ENCODE peak calls at places on chromosome 21, in five cellular contexts. F is A549; Q is lower lobe of right lung; B is CD8-positive, alpha-beta T cell; L is adipocyte. U is an unnamed sample.

GRCh38 chr21:26124421-26124833 is 46.1 kb downstream of the APP start:
- DNase-seq in L (no peak), B (no peak), F (no peak), Q (no peak), U (no peak)

GRCh38 chr21:42563261-42564045 is 49.8 kb downstream of the SLC37A1 start:
- DNase-seq in Q (peak; percentile 38), F (no peak), B (no peak), L (no peak), U (no peak)

GRCh38 chr21:34881894-34882371 is 167.2 kb downstream of the RUNX1 start:
- DNase-seq in F (no peak), Q (no peak), L (peak; percentile 88), B (no peak), U (no peak)

GRCh38 chr21:26177741-26178452 is 7.3 kb upstream of the APP start:
- DNase-seq in L (no peak), B (no peak), Q (no peak), F (no peak), U (no peak)

GRCh38 chr21:42671778-42672593 is 18.6 kb downstream of the PDE9A start:
- DNase-seq in F (no peak), B (no peak), L (no peak), Q (no peak), U (no peak)

GRCh38 chr21:27134513-27134912 is 167.6 kb upstream of the ADAMTS5 start:
- DNase-seq in Q (no peak), F (no peak), L (no peak), B (no peak), U (no peak)

GRCh38 chr21:35019631-35020032 is 29.5 kb downstream of the RUNX1 start:
- DNase-seq in B (no peak), L (no peak), F (peak; percentile 23), Q (no peak), U (no peak)

GRCh38 chr21:35981514-35982070 is 78.7 kb downstream of the SETD4 start:
- DNase-seq in Q (no peak), F (no peak), L (no peak), B (no peak), U (no peak)

GRCh38 chr21:41859297-41859980 is 19.7 kb downstream of the PRDM15 start:
- DNase-seq in B (no peak), L (no peak), Q (no peak), F (no peak), U (no peak)

GRCh38 chr21:36260802-36261201 is 59.2 kb upstream of the MORC3 start:
- DNase-seq in L (no peak), Q (no peak), B (no peak), F (no peak), U (no peak)

GRCh38 chr21:28509031-28509430 is 483.6 kb downstream of the LTN1 start:
- DNase-seq in F (no peak), L (no peak), Q (no peak), B (no peak), U (no peak)

GRCh38 chr21:36845790-36846189 is 120.7 kb downstream of the HLCS start:
- DNase-seq in Q (no peak), F (no peak), B (no peak), L (no peak), U (no peak)

GRCh38 chr21:43303240-43304178 is 123.4 kb downstream of the SIK1 start:
- DNase-seq in B (no peak), F (no peak), L (no peak), Q (no peak), U (no peak)

GRCh38 chr21:28283652-28284490 is 708.8 kb downstream of the LTN1 start:
- DNase-seq in F (no peak), B (no peak), Q (no peak), L (peak; percentile 87), U (no peak)

GRCh38 chr21:36155603-36156338 is 853 bp upstream of the DOP1B start:
- DNase-seq in F (no peak), Q (peak; percentile 86), L (no peak), B (peak; percentile 34), U (no peak)

GRCh38 chr21:42639646-42640152 is 13.7 kb upstream of the PDE9A start:
- DNase-seq in F (no peak), B (no peak), Q (peak; percentile 17), L (no peak), U (no peak)

GRCh38 chr21:23887709-23888303 is 1719.5 kb downstream of the MRPL39 start:
- DNase-seq in L (no peak), B (peak; percentile 53), F (no peak), Q (no peak), U (peak; percentile 1)

GRCh38 chr21:25964009-25964408 is 206.6 kb downstream of the APP start:
- DNase-seq in L (no peak), Q (no peak), F (no peak), B (no peak), U (no peak)

GRCh38 chr21:35390013-35390776 is 341.1 kb upstream of the RUNX1 start:
- DNase-seq in F (no peak), Q (no peak), B (no peak), L (peak; percentile 47), U (no peak)

GRCh38 chr21:18274370-18274769 is 29.7 kb downstream of the CHODL start:
- DNase-seq in B (no peak), Q (no peak), F (no peak), L (no peak), U (no peak)
- H3K4me3 ChIP-seq in B (no peak overlapping the region), Q (no peak overlapping the region), F (no peak overlapping the region), L (no peak overlapping the region), U (no peak overlapping the region)

GRCh38 chr21:40829791-40830190 is 17.2 kb downstream of the DSCAM start:
- DNase-seq in Q (no peak), F (no peak), L (no peak), B (no peak), U (no peak)
- H3K4me3 ChIP-seq in Q (no peak overlapping the region), F (no peak overlapping the region), L (no peak overlapping the region), B (no peak overlapping the region), U (no peak overlapping the region)

DNA sequence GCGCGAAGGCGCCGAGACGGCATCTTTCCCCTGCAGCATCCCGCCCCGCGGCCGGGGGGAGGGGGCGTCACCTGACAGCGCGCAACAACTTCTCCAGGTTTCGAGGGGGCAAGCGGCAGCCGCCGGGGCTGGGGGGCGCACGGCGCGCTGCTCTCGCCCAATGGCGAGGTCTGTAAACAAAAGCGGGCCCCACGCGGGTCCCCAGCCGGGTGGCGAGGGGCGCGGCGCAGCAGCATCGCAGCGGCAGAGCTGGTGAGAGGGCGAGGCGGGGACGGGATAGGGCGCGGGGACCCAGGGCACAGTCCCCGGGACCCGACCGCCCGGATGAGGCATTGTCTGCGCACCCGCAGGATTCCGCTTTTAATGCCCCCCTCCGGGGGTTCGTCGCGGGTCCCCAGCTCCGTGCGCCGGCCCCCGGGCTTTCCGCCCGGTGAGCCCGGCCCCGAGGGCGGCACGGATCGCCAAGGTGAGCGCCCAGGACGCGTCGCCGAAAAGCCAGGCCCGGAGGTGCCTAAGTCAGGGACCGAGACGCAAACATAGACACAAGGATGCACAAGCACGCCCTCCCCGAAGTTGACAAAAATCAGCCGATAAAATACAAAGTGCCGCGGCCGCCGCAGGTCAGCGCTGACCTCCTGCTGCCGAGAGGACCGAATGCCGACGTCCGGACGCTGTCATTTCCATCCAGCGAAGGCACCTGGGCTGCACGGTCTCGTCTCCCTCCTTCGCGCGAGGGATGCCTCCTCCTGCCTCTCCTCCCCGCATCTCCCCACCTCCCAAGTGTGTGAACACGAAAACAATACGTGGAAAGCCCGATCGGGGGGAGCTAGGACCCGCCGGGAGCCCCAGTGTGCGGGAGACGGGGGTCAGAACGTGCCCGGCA is 101.3 kb upstream of the SOD1 start:
- DNase-seq in Q (no peak), B (peak; percentile 44), L (peak; percentile 10), F (no peak), U (no peak)
- H3K4me3 ChIP-seq in Q (peak overlapping the region; percentile 63), B (peak overlapping the region; percentile 51), L (peak overlapping the region; percentile 81), F (peak overlapping the region; percentile 46), U (peak overlapping the region; percentile 87)

DNA sequence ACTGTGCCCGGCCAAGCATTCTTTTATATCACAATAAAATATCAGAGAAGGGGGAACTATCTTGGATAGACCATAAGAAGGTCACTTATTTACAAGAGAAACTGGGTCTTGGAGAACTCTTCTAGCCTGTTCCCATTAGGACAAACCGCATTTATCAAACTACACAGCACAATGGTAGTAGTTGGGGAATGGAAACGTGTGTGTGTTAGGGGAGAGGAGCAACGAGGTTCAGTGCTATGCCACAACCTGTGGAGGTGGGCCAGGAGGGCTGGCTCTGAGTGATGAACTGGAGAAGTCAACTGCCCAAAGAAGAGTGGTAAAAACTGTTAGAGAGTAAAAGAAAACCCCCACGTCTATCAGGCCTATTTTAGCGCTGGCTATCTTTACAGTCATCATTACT is 1.6 kb downstream of the DONSON start:
- DNase-seq in L (no peak), B (no peak), F (no peak), Q (no peak), U (no peak)
- H3K4me3 ChIP-seq in L (no peak overlapping the region), B (no peak overlapping the region), F (peak overlapping the region; percentile 89), Q (no peak overlapping the region), U (peak overlapping the region; percentile 88)

GRCh38 chr21:46049890-46050650 is 47.8 kb upstream of the COL6A2 start:
- DNase-seq in L (no peak), F (no peak), B (no peak), Q (peak; percentile 30), U (no peak)

GRCh38 chr21:46050651-46051378 is 47.1 kb upstream of the COL6A2 start:
- DNase-seq in L (no peak), B (no peak), Q (peak; percentile 38), F (no peak), U (no peak)

GRCh38 chr21:46051379-46051770 is 46.5 kb upstream of the COL6A2 start:
- DNase-seq in F (no peak), L (no peak), Q (no peak), B (no peak), U (no peak)

GRCh38 chr21:46046471-46046870 is 51.4 kb upstream of the COL6A2 start:
- DNase-seq in B (no peak), Q (peak; percentile 22), L (no peak), F (no peak), U (peak; percentile 25)

GRCh38 chr21:46048926-46049889 is 48.7 kb upstream of the COL6A2 start:
- DNase-seq in F (no peak), B (no peak), L (peak; percentile 98), Q (peak; percentile 57), U (no peak)
- H3K4me3 ChIP-seq in F (no peak overlapping the region), B (no peak overlapping the region), L (peak overlapping the region; percentile 32), Q (no peak overlapping the region), U (no peak overlapping the region)

DNA sequence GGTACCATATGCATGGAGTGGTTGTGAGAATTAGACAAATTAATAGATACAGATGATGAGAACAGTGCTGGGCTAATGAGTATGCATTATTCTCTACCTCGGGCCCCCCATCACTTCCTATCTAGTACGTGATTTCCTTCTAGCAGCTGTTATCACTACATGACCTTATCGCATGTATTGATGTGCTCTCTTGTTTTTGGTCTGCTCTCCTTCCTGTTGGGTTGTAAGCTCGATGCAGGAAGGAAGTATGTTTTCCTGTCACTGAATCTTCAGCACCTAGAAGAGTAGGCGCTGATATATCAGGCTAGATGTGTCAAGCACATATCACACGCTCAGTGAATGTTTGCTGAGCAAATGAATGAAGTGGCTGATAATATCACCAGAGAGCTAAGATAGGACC is 43.9 kb upstream of the IFNAR2 start:
- DNase-seq in F (no peak), B (peak; percentile 30), L (no peak), Q (no peak), U (peak; percentile 82)
- H3K4me3 ChIP-seq in F (no peak overlapping the region), B (peak overlapping the region; percentile 1), L (no peak overlapping the region), Q (no peak overlapping the region), U (no peak overlapping the region)

DNA sequence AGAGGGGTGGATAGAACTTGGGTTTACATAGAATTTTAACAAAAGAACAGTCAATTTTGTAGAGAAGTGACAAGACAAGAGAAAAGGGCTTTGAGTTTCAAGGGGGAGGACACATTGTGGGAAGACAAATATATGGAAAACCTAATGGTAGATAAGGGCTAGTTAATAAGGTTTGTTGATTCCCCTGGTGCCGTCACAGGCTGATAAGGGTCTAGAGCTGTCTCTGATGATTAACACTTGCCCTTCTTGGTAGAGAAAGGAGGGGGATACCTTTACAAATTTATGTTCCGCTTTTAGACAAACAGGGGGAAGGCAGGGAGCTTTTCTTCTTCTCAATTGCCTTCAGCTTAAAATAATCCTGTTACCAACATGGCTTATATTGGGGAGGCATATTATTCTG is 124.3 kb downstream of the ETS2 start:
- DNase-seq in Q (no peak), L (no peak), F (no peak), B (no peak), U (no peak)
- H3K4me3 ChIP-seq in Q (no peak overlapping the region), L (no peak overlapping the region), F (no peak overlapping the region), B (no peak overlapping the region), U (no peak overlapping the region)